ENCODE peak calls at places on chromosomes 12 and 14, in nine cellular contexts. K, I, F, M, D, O, E, T and P are unnamed samples.

GRCh38 chr14:23379331-23380196 is 2.7 kb downstream of the CMTM5 start:
- DNase-seq in K (peak; percentile 65), I (peak; percentile 68), F (peak; percentile 22), M (peak; percentile 28), D (peak; percentile 66), O (peak; percentile 88), E (peak; percentile 83), T (peak; percentile 68), P (peak; percentile 24)

GRCh38 chr14:50310445-50310844 is 1.6 kb downstream of the L2HGDH start:
- DNase-seq in K (no peak), I (no peak), F (no peak), M (no peak), D (no peak), O (no peak), E (no peak), T (no peak), P (no peak)

GRCh38 chr12:113247123-113248045 is 26.1 kb downstream of the TPCN1 start:
- DNase-seq in K (no peak), I (no peak), F (no peak), M (peak; percentile 61), D (no peak), O (no peak), E (peak; percentile 33), T (peak; percentile 46), P (no peak)

GRCh38 chr14:104135904-104136471 is 2.4 kb upstream of the KIF26A start:
- DNase-seq in K (no peak), I (no peak), F (no peak), M (no peak), D (no peak), O (peak; percentile 66), E (peak; percentile 90), T (no peak), P (no peak)

GRCh38 chr12:125593269-125593668 is 528.0 kb downstream of the AACS start:
- DNase-seq in K (no peak), I (no peak), F (no peak), M (no peak), D (no peak), O (no peak), E (no peak), T (no peak), P (no peak)

GRCh38 chr14:96739511-96739910 is 57.7 kb upstream of the VRK1 start:
- DNase-seq in K (no peak), I (no peak), F (no peak), M (no peak), D (no peak), O (no peak), E (no peak), T (no peak), P (no peak)

GRCh38 chr14:89540009-89540829 is 123.2 kb upstream of the FOXN3 start:
- DNase-seq in K (no peak), I (no peak), F (no peak), M (peak; percentile 47), D (no peak), O (no peak), E (no peak), T (no peak), P (no peak)

GRCh38 chr12:66036317-66036716 is 94.2 kb downstream of the LLPH start:
- DNase-seq in K (no peak), I (no peak), F (no peak), M (peak; percentile 98), D (no peak), O (no peak), E (no peak), T (peak; percentile 89), P (no peak)

GRCh38 chr12:128098725-128099124 is 168.2 kb upstream of the TMEM132C start:
- DNase-seq in K (no peak), I (no peak), F (no peak), M (no peak), D (no peak), O (no peak), E (no peak), T (no peak), P (no peak)